ENCODE peak calls at places on chromosomes 7 and 10, in four cellular contexts. H is mucosa of gallbladder, U is AML-193, O is kidney tubule cell. A is an unnamed sample.

GRCh38 chr7:29341156-29341555 is 146.6 kb downstream of the CHN2 start:
- DNase-seq in H (no peak), O (no peak), U (no peak), A (no peak)

GRCh38 chr10:91345716-91346115 is 64.4 kb upstream of the HECTD2 start:
- DNase-seq in O (no peak), H (no peak), U (no peak), A (no peak)

GRCh38 chr10:119252470-119253151 is 45.2 kb downstream of the GRK5 start:
- DNase-seq in H (no peak), U (no peak), O (no peak), A (no peak)

GRCh38 chr7:153193144-153193595 is 433.6 kb downstream of the ACTR3B start:
- DNase-seq in U (no peak), H (no peak), O (peak; percentile 34), A (no peak)

GRCh38 chr7:126529833-126530232 is 722.9 kb downstream of the GRM8 start:
- DNase-seq in O (peak; percentile 12), U (no peak), H (no peak), A (no peak)

GRCh38 chr7:105638942-105639495 is 57.7 kb upstream of the EFCAB10 start:
- DNase-seq in O (peak; percentile 51), U (no peak), H (no peak), A (no peak)

GRCh38 chr7:157613575-157614322 is 276.9 kb downstream of the DNAJB6 start:
- DNase-seq in H (no peak), O (no peak), U (no peak), A (no peak)

GRCh38 chr7:134174797-134175261 is 47.7 kb downstream of the LRGUK start:
- DNase-seq in U (peak; percentile 97), H (peak; percentile 59), O (peak; percentile 93), A (no peak)

GRCh38 chr10:17216217-17216900 is 11.7 kb upstream of the VIM start:
- DNase-seq in H (no peak), O (peak; percentile 100), U (peak; percentile 98), A (no peak)

GRCh38 chr10:6401066-6401465 is 179.0 kb downstream of the PRKCQ start:
- DNase-seq in O (peak; percentile 39), H (no peak), U (no peak), A (no peak)

GRCh38 chr10:49096890-49097445 is 18.4 kb downstream of the VSTM4 start:
- DNase-seq in O (no peak), H (no peak), U (no peak), A (no peak)

GRCh38 chr7:39617010-39617409 is 6.4 kb upstream of the RALA start:
- DNase-seq in U (no peak), O (no peak), H (no peak), A (no peak)

GRCh38 chr10:98006266-98006665 is 24.2 kb downstream of the CRTAC1 start:
- DNase-seq in O (no peak), H (no peak), U (no peak), A (no peak)

GRCh38 chr10:63657812-63658211 is 136.6 kb downstream of the REEP3 start:
- DNase-seq in O (no peak), H (no peak), U (no peak), A (no peak)

GRCh38 chr7:73721237-73721848 is 1.9 kb upstream of the STX1A start:
- DNase-seq in U (no peak), O (no peak), H (peak; percentile 77), A (no peak)

GRCh38 chr7:76316984-76317781 is 14.7 kb downstream of the HSPB1 start:
- DNase-seq in O (no peak), H (no peak), U (no peak), A (no peak)

GRCh38 chr7:107439025-107439424 is 30.8 kb upstream of the GPR22 start:
- DNase-seq in O (no peak), U (no peak), H (no peak), A (no peak)

GRCh38 chr10:78643513-78643912 is 425.3 kb upstream of the ZMIZ1 start:
- DNase-seq in U (no peak), O (no peak), H (no peak), A (no peak)

GRCh38 chr7:142556745-142557144 is 192.5 kb upstream of the PRSS1 start:
- DNase-seq in H (peak; percentile 73), U (peak; percentile 83), O (peak; percentile 97), A (no peak)

GRCh38 chr7:104150470-104150869 is 57.3 kb downstream of the ORC5 start:
- DNase-seq in H (no peak), O (no peak), U (no peak), A (no peak)

GRCh38 chr10:46028584-46029570 is 1.5 kb downstream of the NCOA4 start:
- DNase-seq in U (peak; percentile 80), O (peak; percentile 91), H (peak; percentile 73), A (no peak)

GRCh38 chr7:77877800-77878199 is 79.2 kb downstream of the PHTF2 start:
- DNase-seq in U (no peak), H (no peak), O (no peak), A (no peak)

GRCh38 chr10:103824281-103824680 is 31.1 kb downstream of the SH3PXD2A start:
- DNase-seq in H (no peak), U (no peak), O (no peak), A (no peak)

GRCh38 chr7:132919776-132920175 is 162.1 kb downstream of the CHCHD3 start:
- DNase-seq in U (no peak), O (no peak), H (no peak), A (no peak)

GRCh38 chr7:82235710-82236109 is 207.9 kb downstream of the CACNA2D1 start:
- DNase-seq in U (no peak), H (no peak), O (peak; percentile 77), A (no peak)

GRCh38 chr10:70858759-70859158 is 29.6 kb downstream of the PCBD1 start:
- DNase-seq in U (no peak), O (no peak), H (no peak), A (no peak)

GRCh38 chr10:61110188-61110844 is 166.3 kb upstream of the RHOBTB1 start:
- DNase-seq in O (no peak), U (no peak), H (no peak), A (no peak)

GRCh38 chr10:49539320-49539885 is 482 bp upstream of the ERCC6 start:
- DNase-seq in O (peak; percentile 54), U (peak; percentile 37), H (peak; percentile 37), A (no peak)

GRCh38 chr10:119217937-119218579 is 10.7 kb downstream of the GRK5 start:
- DNase-seq in H (no peak), U (no peak), O (no peak), A (no peak)

GRCh38 chr10:118584181-118584954 is 11.1 kb downstream of the PRLHR start:
- DNase-seq in H (no peak), U (no peak), O (peak; percentile 69), A (no peak)

GRCh38 chr10:24962998-24963397 is 10.6 kb upstream of the PRTFDC1 start:
- DNase-seq in H (peak; percentile 71), U (no peak), O (peak; percentile 94), A (no peak)

GRCh38 chr7:25557930-25558329 is 329.6 kb upstream of the NPVF start:
- DNase-seq in U (no peak), O (no peak), H (no peak), A (no peak)

GRCh38 chr7:120486164-120486563 is 213.2 kb downstream of the KCND2 start:
- DNase-seq in O (no peak), U (no peak), H (no peak), A (no peak)

GRCh38 chr10:124003481-124004371 is 89.7 kb downstream of the CHST15 start:
- DNase-seq in O (no peak), H (no peak), U (no peak), A (no peak)

GRCh38 chr10:130973127-130973839 is 338.2 kb downstream of the TCERG1L start:
- DNase-seq in U (no peak), H (no peak), O (no peak), A (no peak)

GRCh38 chr10:79192677-79193003 is 123.9 kb downstream of the ZMIZ1 start:
- DNase-seq in U (no peak), H (no peak), O (peak; percentile 26), A (no peak)

GRCh38 chr10:26453850-26454249 is 15.7 kb downstream of the APBB1IP start:
- DNase-seq in H (no peak), U (no peak), O (no peak), A (no peak)

GRCh38 chr10:24873281-24873683 is 79.1 kb downstream of the PRTFDC1 start:
- DNase-seq in U (no peak), O (peak; percentile 66), H (peak; percentile 29), A (no peak)

GRCh38 chr7:142788303-142789286 is 17.8 kb downstream of the PRSS2 start:
- DNase-seq in U (no peak), O (no peak), H (no peak), A (no peak)

A was measured in activated B cell treated with CpG ODN at 0.5 μM for 24 hours.